ENCODE peak calls at places on chromosomes 4 and X, in seven cellular contexts. B is esophagus squamous epithelium; E is left ventricle myocardium inferior; L is aorta; G is A549; V is naive thymus-derived CD4-positive, alpha-beta T cell; J is thoracic aorta. W is an unnamed sample.

GRCh38 chrX:475926-476723 is 89.4 kb upstream of the PPP2R3B start:
- DNase-seq in B (no peak), E (no peak), L (no peak), G (no peak), V (no peak), J (no peak), W (no peak)

GRCh38 chrX:21778236-21778635 is 20.3 kb upstream of the SMPX start:
- DNase-seq in B (no peak), E (no peak), L (no peak), G (no peak), V (no peak), J (no peak), W (no peak)

GRCh38 chr4:172998527-172999469 is 169.8 kb upstream of the GALNT7 start:
- DNase-seq in B (no peak), E (no peak), L (no peak), G (no peak), V (no peak), J (no peak), W (no peak)

GRCh38 chrX:15525664-15526416 is 25.2 kb downstream of the BMX start:
- DNase-seq in B (no peak), E (no peak), L (no peak), G (no peak), V (no peak), J (no peak), W (no peak)

GRCh38 chrX:48945517-48946348 is 11.7 kb downstream of the OTUD5 start:
- DNase-seq in B (no peak), E (peak; percentile 22), L (no peak), G (peak; percentile 62), V (peak; percentile 46), J (no peak), W (no peak)

GRCh38 chrX:74853255-74853654 is 72.0 kb downstream of the NEXMIF start:
- DNase-seq in B (no peak), E (no peak), L (no peak), G (no peak), V (no peak), J (no peak), W (no peak)

GRCh38 chrX:51837926-51838325 is 55.5 kb upstream of the MAGED1 start:
- DNase-seq in B (no peak), E (peak; percentile 48), L (no peak), G (no peak), V (no peak), J (no peak), W (no peak)

GRCh38 chrX:79325263-79325958 is 41.7 kb downstream of the ITM2A start:
- DNase-seq in B (no peak), E (no peak), L (no peak), G (no peak), V (peak; percentile 25), J (no peak), W (no peak)

GRCh38 chr4:123587983-123588494 is 191.4 kb downstream of the SPRY1 start:
- DNase-seq in B (no peak), E (no peak), L (no peak), G (peak; percentile 64), V (no peak), J (no peak), W (peak; percentile 64)

GRCh38 chr4:172042714-172043114 is 229.5 kb downstream of the GALNTL6 start:
- DNase-seq in B (no peak), E (no peak), L (no peak), G (no peak), V (no peak), J (no peak), W (no peak)

GRCh38 chr4:17699380-17699779 is 82.0 kb downstream of the FAM184B start:
- DNase-seq in B (no peak), E (no peak), L (no peak), G (no peak), V (no peak), J (no peak), W (no peak)

GRCh38 chr4:157226601-157227000 is 6.1 kb downstream of the GRIA2 start:
- DNase-seq in B (no peak), E (no peak), L (no peak), G (no peak), V (no peak), J (no peak), W (no peak)
- H3K4me3 ChIP-seq in B (no peak overlapping the region), E (no peak overlapping the region), L (no peak overlapping the region), G (no peak overlapping the region), V (no peak overlapping the region), J (peak overlapping the region; percentile 41), W (no peak overlapping the region)

GRCh38 chr4:7887415-7887814 is 52.2 kb downstream of the AFAP1 start:
- DNase-seq in B (no peak), E (no peak), L (no peak), G (no peak), V (no peak), J (no peak), W (no peak)

GRCh38 chr4:7885216-7886134 is 54.2 kb downstream of the AFAP1 start:
- DNase-seq in B (no peak), E (no peak), L (peak; percentile 67), G (no peak), V (no peak), J (no peak), W (no peak)

GRCh38 chr4:7890635-7891393 is 48.8 kb downstream of the AFAP1 start:
- DNase-seq in B (no peak), E (no peak), L (no peak), G (no peak), V (no peak), J (no peak), W (no peak)

GRCh38 chr4:7880681-7881080 is 59.0 kb downstream of the AFAP1 start:
- DNase-seq in B (no peak), E (no peak), L (no peak), G (no peak), V (no peak), J (no peak), W (no peak)

DNA sequence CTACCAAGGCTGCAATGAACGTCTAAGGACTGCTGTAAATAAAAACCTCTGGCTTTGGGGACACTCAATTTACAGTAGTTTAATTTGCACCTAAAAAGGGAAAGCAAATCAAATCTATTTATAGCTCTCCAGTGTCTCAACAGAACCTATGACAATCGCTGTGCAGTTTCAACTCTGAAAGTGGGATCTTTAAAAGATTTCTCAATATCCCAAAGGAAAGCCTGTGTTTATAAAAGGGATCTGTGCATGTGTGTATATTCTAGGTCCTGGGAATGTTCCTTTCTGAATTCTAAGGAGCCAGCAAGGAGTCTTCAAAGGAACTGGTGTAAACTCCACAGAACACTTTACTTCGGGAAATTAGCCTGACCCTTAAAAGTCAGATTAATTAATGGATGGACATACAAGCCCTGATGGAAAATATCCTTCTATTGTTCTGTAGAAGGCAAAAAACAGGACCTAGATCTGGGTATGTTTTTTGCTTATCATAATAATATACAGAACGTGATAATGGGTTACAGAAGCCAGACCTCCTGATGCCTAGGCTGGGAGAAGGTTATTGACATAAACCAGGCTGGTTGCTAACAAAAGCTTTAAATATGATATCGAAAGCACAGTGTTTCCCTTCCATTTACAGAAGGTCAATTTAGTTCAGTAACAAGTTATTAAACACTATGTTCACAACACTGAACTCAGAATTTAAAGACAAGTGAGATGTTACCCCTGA is 53.2 kb downstream of the AFAP1 start:
- DNase-seq in B (no peak), E (no peak), L (no peak), G (no peak), V (no peak), J (no peak), W (no peak)
- H3K4me1 ChIP-seq in B (no peaks in the 10 kb centered on the region), E (peaks cover 36% of the 10 kb centered on the region), L (peaks cover 8% of the 10 kb centered on the region), G (peaks cover 62% of the 10 kb centered on the region), V (no peaks in the 10 kb centered on the region), J (peaks cover 25% of the 10 kb centered on the region), W (peaks cover 7% of the 10 kb centered on the region)

GRCh38 chr4:113636438-113636818 is 125.1 kb downstream of the CAMK2D start:
- DNase-seq in B (no peak), E (no peak), L (no peak), G (no peak), V (no peak), J (no peak), W (no peak)
- H3K4me3 ChIP-seq in B (no peak overlapping the region), E (peak overlapping the region; percentile 0), L (no peak overlapping the region), G (no peak overlapping the region), V (peak overlapping the region; percentile 5), J (no peak overlapping the region), W (no peak overlapping the region)

DNA sequence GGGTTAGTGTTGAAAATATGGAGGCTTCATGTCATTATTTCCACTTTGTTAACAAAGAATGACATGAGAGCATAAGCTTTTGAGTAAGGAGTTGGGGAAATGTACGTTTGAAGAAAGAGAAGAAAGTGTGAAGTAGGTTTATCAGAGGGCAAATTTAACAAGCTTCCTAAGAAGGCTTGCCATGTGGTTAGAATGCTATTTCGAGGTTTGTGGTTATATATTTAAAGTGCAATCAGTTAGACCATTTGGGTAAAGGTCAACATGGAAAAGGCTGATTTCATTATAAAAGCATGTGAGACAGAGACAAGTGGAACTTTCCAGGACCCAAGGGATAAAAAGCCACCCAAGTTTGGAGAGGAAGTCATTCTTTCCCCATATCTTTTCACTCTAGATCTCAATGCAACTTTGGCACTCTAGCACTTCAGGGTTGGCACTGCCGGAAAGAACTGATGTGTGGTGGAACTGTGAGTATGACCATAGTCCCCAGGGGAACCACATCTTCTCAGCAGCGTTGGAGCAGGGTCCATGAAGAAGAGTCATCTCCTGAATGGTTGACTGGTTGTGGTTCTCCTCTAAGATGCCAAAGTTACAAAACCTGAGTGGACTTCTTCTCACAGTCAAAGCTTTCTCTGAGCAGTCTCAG is 529.9 kb downstream of the MID1IP1 start:
- DNase-seq in B (no peak), E (no peak), L (no peak), G (no peak), V (no peak), J (no peak), W (no peak)
- H3K4me1 ChIP-seq in B (no peaks in the 10 kb centered on the region), E (peaks cover 3% of the 10 kb centered on the region), L (no peaks in the 10 kb centered on the region), G (no peaks in the 10 kb centered on the region), V (peaks cover 21% of the 10 kb centered on the region), J (no peaks in the 10 kb centered on the region), W (peaks cover 39% of the 10 kb centered on the region)

GRCh38 chrX:2632533-2633504 is 58.3 kb upstream of the CD99 start:
- DNase-seq in B (no peak), E (no peak), L (no peak), G (no peak), V (no peak), J (no peak), W (no peak)
- H3K4me3 ChIP-seq in B (no peak overlapping the region), E (no peak overlapping the region), L (no peak overlapping the region), G (no peak overlapping the region), V (no peak overlapping the region), J (no peak overlapping the region), W (no peak overlapping the region)

W was measured in tibial artery.